ENCODE peak calls at places on chromosomes 13 and 19, in six cellular contexts. L is GM12865, H is AG04449, G is cardiac muscle cell, Q is lower leg skin, F is OCI-LY7. Z is an unnamed sample.

GRCh38 chr19:37691881-37692504 is 27.6 kb downstream of the ZNF607 start:
- DNase-seq in L (peak; percentile 22), H (no peak), G (peak; percentile 96), Q (peak; percentile 93), F (peak; percentile 16), Z (peak; percentile 85)

GRCh38 chr19:10923503-10924076 is 4.8 kb downstream of the YIPF2 start:
- DNase-seq in L (no peak), H (no peak), G (no peak), Q (no peak), F (no peak), Z (no peak)

GRCh38 chr19:2511991-2512390 is 36.1 kb downstream of the GADD45B start:
- DNase-seq in L (peak; percentile 61), H (no peak), G (no peak), Q (no peak), F (no peak), Z (no peak)

GRCh38 chr13:52319876-52320275 is 86.1 kb downstream of the THSD1 start:
- DNase-seq in L (no peak), H (no peak), G (no peak), Q (no peak), F (no peak), Z (no peak)

GRCh38 chr19:5536337-5536894 is 31.3 kb downstream of the TINCR start:
- DNase-seq in L (no peak), H (no peak), G (peak; percentile 69), Q (no peak), F (no peak), Z (peak; percentile 78)

GRCh38 chr13:22594041-22594440 is 586.7 kb upstream of the SGCG start:
- DNase-seq in L (no peak), H (no peak), G (no peak), Q (no peak), F (no peak), Z (no peak)

GRCh38 chr13:109275848-109276247 is 510.5 kb downstream of the IRS2 start:
- DNase-seq in L (no peak), H (no peak), G (no peak), Q (no peak), F (peak; percentile 5), Z (no peak)

GRCh38 chr19:51651216-51651846 is 4.7 kb upstream of the SIGLEC14 start:
- DNase-seq in L (peak; percentile 56), H (no peak), G (peak; percentile 35), Q (no peak), F (peak; percentile 48), Z (no peak)

GRCh38 chr19:8083141-8083540 is 30.6 kb downstream of the CCL25 start:
- DNase-seq in L (no peak), H (no peak), G (no peak), Q (no peak), F (no peak), Z (no peak)

GRCh38 chr19:28465317-28466086 is 747.4 kb downstream of the UQCRFS1 start:
- DNase-seq in L (no peak), H (no peak), G (no peak), Q (peak; percentile 79), F (peak; percentile 16), Z (no peak)

GRCh38 chr13:20348645-20349408 is 116.7 kb upstream of the GJB6 start:
- DNase-seq in L (no peak), H (no peak), G (no peak), Q (no peak), F (no peak), Z (no peak)

GRCh38 chr19:980133-980998 is 3.8 kb upstream of the WDR18 start:
- DNase-seq in L (no peak), H (no peak), G (peak; percentile 34), Q (no peak), F (no peak), Z (peak; percentile 44)

GRCh38 chr13:95660981-95661581 is 15.9 kb upstream of the DNAJC3 start:
- DNase-seq in L (peak; percentile 52), H (no peak), G (peak; percentile 68), Q (no peak), F (peak; percentile 36), Z (no peak)

GRCh38 chr19:5680083-5680436 is 256 bp downstream of the MICOS13 start:
- DNase-seq in L (no peak), H (no peak), G (no peak), Q (peak; percentile 92), F (no peak), Z (peak; percentile 58)

GRCh38 chr19:10603873-10604459 is 16.9 kb upstream of the AP1M2 start:
- DNase-seq in L (peak; percentile 79), H (no peak), G (no peak), Q (no peak), F (peak; percentile 56), Z (no peak)

GRCh38 chr13:30333601-30334000 is 26.2 kb upstream of the KATNAL1 start:
- DNase-seq in L (no peak), H (no peak), G (no peak), Q (no peak), F (peak; percentile 81), Z (no peak)

GRCh38 chr13:20776751-20777150 is 3.0 kb upstream of the EEF1AKMT1 start:
- DNase-seq in L (no peak), H (no peak), G (no peak), Q (no peak), F (no peak), Z (no peak)

GRCh38 chr13:112735791-112736190 is 46.0 kb downstream of the ATP11A start:
- DNase-seq in L (no peak), H (no peak), G (no peak), Q (no peak), F (no peak), Z (no peak)

GRCh38 chr13:24148414-24149305 is 11.9 kb upstream of the SPATA13 start:
- DNase-seq in L (no peak), H (peak; percentile 83), G (peak; percentile 93), Q (no peak), F (no peak), Z (no peak)

DNA sequence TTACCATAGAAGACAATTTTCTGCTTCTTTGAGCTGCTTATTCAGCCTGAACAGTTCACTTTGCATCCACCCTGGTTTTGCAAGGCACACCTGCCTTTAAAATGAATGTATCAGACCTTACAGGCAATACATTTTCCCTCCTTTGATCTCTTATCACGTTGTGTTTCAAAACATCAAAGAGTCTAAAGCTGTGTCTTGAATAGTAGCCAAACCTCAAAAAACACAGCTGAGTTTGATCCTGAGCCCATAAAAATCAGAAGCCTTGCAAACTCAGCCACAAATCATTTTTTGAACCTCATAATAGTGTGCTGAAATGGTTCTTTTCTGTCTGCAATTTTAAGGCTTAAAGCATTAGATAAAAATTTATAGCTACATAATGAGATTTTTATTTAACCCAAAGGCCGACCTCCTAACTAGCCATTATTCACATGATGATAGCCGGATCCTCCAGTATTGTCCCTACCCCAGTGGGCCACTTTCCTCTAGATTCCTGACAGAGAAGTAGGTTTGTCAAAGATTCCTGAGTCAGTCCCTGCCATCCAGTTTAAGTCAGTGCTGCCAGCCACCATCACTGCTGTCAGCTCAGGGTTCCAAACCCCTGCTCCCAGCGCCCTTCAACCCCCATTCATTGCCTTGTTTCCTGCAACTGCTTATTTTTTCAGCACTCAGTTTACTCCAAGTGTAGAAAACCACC is 71.8 kb downstream of the CAB39L start:
- DNase-seq in L (peak; percentile 2), H (no peak), G (no peak), Q (no peak), F (peak; percentile 91), Z (no peak)
- H3K4me3 ChIP-seq in L (no peak overlapping the region), H (no peak overlapping the region), G (no peak overlapping the region), Q (no peak overlapping the region), F (peak overlapping the region; percentile 54), Z (no peak overlapping the region)

GRCh38 chr13:97140611-97141010 is 81.5 kb upstream of the MBNL2 start:
- DNase-seq in L (no peak), H (no peak), G (no peak), Q (no peak), F (no peak), Z (no peak)

GRCh38 chr13:97142452-97142851 is 79.7 kb upstream of the MBNL2 start:
- DNase-seq in L (no peak), H (no peak), G (peak; percentile 56), Q (no peak), F (no peak), Z (peak; percentile 12)

GRCh38 chr13:97145057-97145456 is 77.1 kb upstream of the MBNL2 start:
- DNase-seq in L (no peak), H (no peak), G (no peak), Q (no peak), F (no peak), Z (no peak)

GRCh38 chr13:97139704-97140103 is 82.4 kb upstream of the MBNL2 start:
- DNase-seq in L (no peak), H (no peak), G (no peak), Q (no peak), F (no peak), Z (no peak)

GRCh38 chr13:97141564-97142005 is 80.5 kb upstream of the MBNL2 start:
- DNase-seq in L (peak; percentile 37), H (peak; percentile 45), G (peak; percentile 85), Q (no peak), F (no peak), Z (no peak)
- H3K4me3 ChIP-seq in L (no peak overlapping the region), H (no peak overlapping the region), G (no peak overlapping the region), Q (no peak overlapping the region), F (no peak overlapping the region), Z (no peak overlapping the region)

GRCh38 chr13:38781539-38781938 is 94.7 kb downstream of the FREM2 start:
- DNase-seq in L (no peak), H (no peak), G (no peak), Q (no peak), F (no peak), Z (no peak)

GRCh38 chr13:38785047-38785446 is 98.2 kb downstream of the FREM2 start:
- DNase-seq in L (no peak), H (no peak), G (no peak), Q (no peak), F (no peak), Z (no peak)

GRCh38 chr13:38787550-38787949 is 100.7 kb downstream of the FREM2 start:
- DNase-seq in L (no peak), H (no peak), G (no peak), Q (no peak), F (no peak), Z (no peak)

GRCh38 chr13:38783992-38784875 is 97.4 kb downstream of the FREM2 start:
- DNase-seq in L (no peak), H (no peak), G (no peak), Q (no peak), F (no peak), Z (no peak)

DNA sequence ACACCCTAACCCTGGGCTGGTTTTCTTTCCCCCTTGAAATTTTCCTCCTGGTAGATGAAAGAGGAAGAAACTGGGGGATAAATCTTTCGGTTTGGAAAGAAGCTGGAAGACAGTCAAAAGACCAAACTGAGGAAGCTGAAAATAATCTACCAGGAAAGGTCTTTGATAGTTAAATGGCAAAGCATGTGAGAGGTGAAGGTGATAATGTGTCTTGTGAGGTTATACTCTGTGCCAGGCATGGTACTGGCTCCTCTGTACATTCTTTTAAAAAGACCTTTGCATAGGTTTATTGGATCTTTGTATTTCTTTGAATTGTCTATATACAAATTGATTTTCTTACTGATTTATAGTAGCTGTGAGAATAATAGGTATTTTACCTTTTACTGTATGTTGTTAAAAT is 98.6 kb downstream of the FREM2 start:
- DNase-seq in L (no peak), H (no peak), G (no peak), Q (no peak), F (no peak), Z (no peak)
- H3K4me3 ChIP-seq in L (no peak overlapping the region), H (no peak overlapping the region), G (no peak overlapping the region), Q (no peak overlapping the region), F (no peak overlapping the region), Z (no peak overlapping the region)

DNA sequence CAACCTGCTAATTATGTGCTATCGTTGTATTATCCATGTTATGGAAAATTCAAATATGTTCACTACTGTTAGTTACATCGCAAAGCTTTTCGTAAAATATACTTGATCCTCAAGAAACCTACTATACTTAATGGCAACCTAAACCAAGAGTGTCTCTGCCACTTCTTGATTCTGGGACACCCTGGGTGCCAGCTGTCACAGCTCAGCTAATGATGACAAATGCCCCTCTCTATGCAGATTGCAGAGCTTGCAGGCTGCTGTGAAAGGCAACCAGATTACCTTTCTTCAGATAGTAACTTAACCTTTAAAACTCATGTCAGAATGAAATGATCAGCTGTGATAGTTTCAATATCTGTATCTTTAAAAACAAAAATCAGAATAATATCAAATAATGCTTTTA is 9.0 kb upstream of the MAB21L1 start:
- DNase-seq in L (no peak), H (no peak), G (no peak), Q (no peak), F (no peak), Z (no peak)
- H3K4me3 ChIP-seq in L (no peak overlapping the region), H (no peak overlapping the region), G (no peak overlapping the region), Q (no peak overlapping the region), F (no peak overlapping the region), Z (no peak overlapping the region)